ENCODE peak calls at places on chromosomes 11 and 22, in six cellular contexts. One of them, this sample, is unnamed.
A peak's percentile ranks its signal among the peaks of the same experiment; 100 is the strongest.

GRCh38 chr22:29626497-29627195 is 23.2 kb downstream of the NF2 start:
- DNase-seq in stimulated activated CD4-positive, alpha-beta T cell treated with anti-CD3 and anti-CD28 coated beads, Interleukin-1b, Interleukin-23, amount 100 ng/mL, for 1 hour: no peak
- DNase-seq in activated CD4-positive, CD25-positive, alpha-beta regulatory T cell: no peak
- DNase-seq in WTC11: no peak
- DNase-seq in NCI-H2081 treated with DMSO at 0.1 percent for 48 hours: no peak
- DNase-seq in CD4-positive, CD25-positive, alpha-beta regulatory T cell: no peak
- DNase-seq in this sample: no peak

GRCh38 chr11:115168229-115168671 is 336.0 kb downstream of the CADM1 start:
- DNase-seq in stimulated activated CD4-positive, alpha-beta T cell treated with anti-CD3 and anti-CD28 coated beads, Interleukin-1b, Interleukin-23, amount 100 ng/mL, for 1 hour: no peak
- DNase-seq in activated CD4-positive, CD25-positive, alpha-beta regulatory T cell: no peak
- DNase-seq in WTC11: no peak
- DNase-seq in NCI-H2081 treated with DMSO at 0.1 percent for 48 hours: peak; percentile 30
- DNase-seq in CD4-positive, CD25-positive, alpha-beta regulatory T cell: no peak
- DNase-seq in this sample: no peak

GRCh38 chr11:86058360-86058759 is 10.5 kb downstream of the PICALM start:
- DNase-seq in stimulated activated CD4-positive, alpha-beta T cell treated with anti-CD3 and anti-CD28 coated beads, Interleukin-1b, Interleukin-23, amount 100 ng/mL, for 1 hour: no peak
- DNase-seq in activated CD4-positive, CD25-positive, alpha-beta regulatory T cell: no peak
- DNase-seq in WTC11: no peak
- DNase-seq in NCI-H2081 treated with DMSO at 0.1 percent for 48 hours: no peak
- DNase-seq in CD4-positive, CD25-positive, alpha-beta regulatory T cell: no peak
- DNase-seq in this sample: no peak

GRCh38 chr11:1326435-1327063 is 17.1 kb upstream of the TOLLIP start:
- DNase-seq in stimulated activated CD4-positive, alpha-beta T cell treated with anti-CD3 and anti-CD28 coated beads, Interleukin-1b, Interleukin-23, amount 100 ng/mL, for 1 hour: no peak
- DNase-seq in activated CD4-positive, CD25-positive, alpha-beta regulatory T cell: no peak
- DNase-seq in WTC11: no peak
- DNase-seq in NCI-H2081 treated with DMSO at 0.1 percent for 48 hours: no peak
- DNase-seq in CD4-positive, CD25-positive, alpha-beta regulatory T cell: peak; percentile 40
- DNase-seq in this sample: no peak

GRCh38 chr11:125155767-125156166 is 8.8 kb upstream of the PKNOX2 start:
- DNase-seq in stimulated activated CD4-positive, alpha-beta T cell treated with anti-CD3 and anti-CD28 coated beads, Interleukin-1b, Interleukin-23, amount 100 ng/mL, for 1 hour: no peak
- DNase-seq in activated CD4-positive, CD25-positive, alpha-beta regulatory T cell: no peak
- DNase-seq in WTC11: no peak
- DNase-seq in NCI-H2081 treated with DMSO at 0.1 percent for 48 hours: no peak
- DNase-seq in CD4-positive, CD25-positive, alpha-beta regulatory T cell: no peak
- DNase-seq in this sample: no peak

GRCh38 chr11:68398870-68399865 is 61.4 kb upstream of the PPP6R3 start:
- DNase-seq in stimulated activated CD4-positive, alpha-beta T cell treated with anti-CD3 and anti-CD28 coated beads, Interleukin-1b, Interleukin-23, amount 100 ng/mL, for 1 hour: no peak
- DNase-seq in activated CD4-positive, CD25-positive, alpha-beta regulatory T cell: no peak
- DNase-seq in WTC11: no peak
- DNase-seq in NCI-H2081 treated with DMSO at 0.1 percent for 48 hours: no peak
- DNase-seq in CD4-positive, CD25-positive, alpha-beta regulatory T cell: no peak
- DNase-seq in this sample: no peak

GRCh38 chr11:30914143-30914762 is 328.1 kb upstream of the MPPED2 start:
- DNase-seq in stimulated activated CD4-positive, alpha-beta T cell treated with anti-CD3 and anti-CD28 coated beads, Interleukin-1b, Interleukin-23, amount 100 ng/mL, for 1 hour: no peak
- DNase-seq in activated CD4-positive, CD25-positive, alpha-beta regulatory T cell: no peak
- DNase-seq in WTC11: peak; percentile 83
- DNase-seq in NCI-H2081 treated with DMSO at 0.1 percent for 48 hours: peak; percentile 37
- DNase-seq in CD4-positive, CD25-positive, alpha-beta regulatory T cell: no peak
- DNase-seq in this sample: peak; percentile 40

GRCh38 chr11:133864756-133865155 is 19.4 kb upstream of the SPATA19 start:
- DNase-seq in stimulated activated CD4-positive, alpha-beta T cell treated with anti-CD3 and anti-CD28 coated beads, Interleukin-1b, Interleukin-23, amount 100 ng/mL, for 1 hour: no peak
- DNase-seq in activated CD4-positive, CD25-positive, alpha-beta regulatory T cell: no peak
- DNase-seq in WTC11: no peak
- DNase-seq in NCI-H2081 treated with DMSO at 0.1 percent for 48 hours: no peak
- DNase-seq in CD4-positive, CD25-positive, alpha-beta regulatory T cell: no peak
- DNase-seq in this sample: no peak

GRCh38 chr11:42171046-42171445 is 711.6 kb upstream of the LRRC4C start:
- DNase-seq in stimulated activated CD4-positive, alpha-beta T cell treated with anti-CD3 and anti-CD28 coated beads, Interleukin-1b, Interleukin-23, amount 100 ng/mL, for 1 hour: no peak
- DNase-seq in activated CD4-positive, CD25-positive, alpha-beta regulatory T cell: no peak
- DNase-seq in WTC11: no peak
- DNase-seq in NCI-H2081 treated with DMSO at 0.1 percent for 48 hours: no peak
- DNase-seq in CD4-positive, CD25-positive, alpha-beta regulatory T cell: no peak
- DNase-seq in this sample: no peak

GRCh38 chr11:17777726-17778091 is 43.1 kb downstream of the KCNC1 start:
- DNase-seq in stimulated activated CD4-positive, alpha-beta T cell treated with anti-CD3 and anti-CD28 coated beads, Interleukin-1b, Interleukin-23, amount 100 ng/mL, for 1 hour: no peak
- DNase-seq in activated CD4-positive, CD25-positive, alpha-beta regulatory T cell: no peak
- DNase-seq in WTC11: no peak
- DNase-seq in NCI-H2081 treated with DMSO at 0.1 percent for 48 hours: no peak
- DNase-seq in CD4-positive, CD25-positive, alpha-beta regulatory T cell: no peak
- DNase-seq in this sample: no peak

GRCh38 chr22:33539902-33540751 is 380.1 kb downstream of the LARGE1 start:
- DNase-seq in stimulated activated CD4-positive, alpha-beta T cell treated with anti-CD3 and anti-CD28 coated beads, Interleukin-1b, Interleukin-23, amount 100 ng/mL, for 1 hour: no peak
- DNase-seq in activated CD4-positive, CD25-positive, alpha-beta regulatory T cell: no peak
- DNase-seq in WTC11: no peak
- DNase-seq in NCI-H2081 treated with DMSO at 0.1 percent for 48 hours: no peak
- DNase-seq in CD4-positive, CD25-positive, alpha-beta regulatory T cell: no peak
- DNase-seq in this sample: no peak

GRCh38 chr11:118908931-118909618 is 16.7 kb downstream of the BCL9L start:
- DNase-seq in stimulated activated CD4-positive, alpha-beta T cell treated with anti-CD3 and anti-CD28 coated beads, Interleukin-1b, Interleukin-23, amount 100 ng/mL, for 1 hour: no peak
- DNase-seq in activated CD4-positive, CD25-positive, alpha-beta regulatory T cell: no peak
- DNase-seq in WTC11: peak; percentile 67
- DNase-seq in NCI-H2081 treated with DMSO at 0.1 percent for 48 hours: no peak
- DNase-seq in CD4-positive, CD25-positive, alpha-beta regulatory T cell: no peak
- DNase-seq in this sample: peak; percentile 82

GRCh38 chr11:109644158-109644557 is 222.2 kb downstream of the C11orf87 start:
- DNase-seq in stimulated activated CD4-positive, alpha-beta T cell treated with anti-CD3 and anti-CD28 coated beads, Interleukin-1b, Interleukin-23, amount 100 ng/mL, for 1 hour: no peak
- DNase-seq in activated CD4-positive, CD25-positive, alpha-beta regulatory T cell: no peak
- DNase-seq in WTC11: no peak
- DNase-seq in NCI-H2081 treated with DMSO at 0.1 percent for 48 hours: peak; percentile 77
- DNase-seq in CD4-positive, CD25-positive, alpha-beta regulatory T cell: no peak
- DNase-seq in this sample: no peak

GRCh38 chr22:23791737-23792645 is 5.2 kb downstream of the SMARCB1 start:
- DNase-seq in stimulated activated CD4-positive, alpha-beta T cell treated with anti-CD3 and anti-CD28 coated beads, Interleukin-1b, Interleukin-23, amount 100 ng/mL, for 1 hour: no peak
- DNase-seq in activated CD4-positive, CD25-positive, alpha-beta regulatory T cell: no peak
- DNase-seq in WTC11: no peak
- DNase-seq in NCI-H2081 treated with DMSO at 0.1 percent for 48 hours: no peak
- DNase-seq in CD4-positive, CD25-positive, alpha-beta regulatory T cell: no peak
- DNase-seq in this sample: no peak

GRCh38 chr11:844693-845644 is 2.3 kb downstream of the TSPAN4 start:
- DNase-seq in stimulated activated CD4-positive, alpha-beta T cell treated with anti-CD3 and anti-CD28 coated beads, Interleukin-1b, Interleukin-23, amount 100 ng/mL, for 1 hour: no peak
- DNase-seq in activated CD4-positive, CD25-positive, alpha-beta regulatory T cell: no peak
- DNase-seq in WTC11: peak; percentile 85
- DNase-seq in NCI-H2081 treated with DMSO at 0.1 percent for 48 hours: no peak
- DNase-seq in CD4-positive, CD25-positive, alpha-beta regulatory T cell: no peak
- DNase-seq in this sample: peak; percentile 76

GRCh38 chr22:24578355-24579241 is 14.3 kb downstream of the LRRC75B start:
- DNase-seq in stimulated activated CD4-positive, alpha-beta T cell treated with anti-CD3 and anti-CD28 coated beads, Interleukin-1b, Interleukin-23, amount 100 ng/mL, for 1 hour: no peak
- DNase-seq in activated CD4-positive, CD25-positive, alpha-beta regulatory T cell: no peak
- DNase-seq in WTC11: no peak
- DNase-seq in NCI-H2081 treated with DMSO at 0.1 percent for 48 hours: no peak
- DNase-seq in CD4-positive, CD25-positive, alpha-beta regulatory T cell: no peak
- DNase-seq in this sample: no peak

GRCh38 chr11:3121416-3121815 is 43.7 kb downstream of the OSBPL5 start:
- DNase-seq in stimulated activated CD4-positive, alpha-beta T cell treated with anti-CD3 and anti-CD28 coated beads, Interleukin-1b, Interleukin-23, amount 100 ng/mL, for 1 hour: no peak
- DNase-seq in activated CD4-positive, CD25-positive, alpha-beta regulatory T cell: no peak
- DNase-seq in WTC11: no peak
- DNase-seq in NCI-H2081 treated with DMSO at 0.1 percent for 48 hours: no peak
- DNase-seq in CD4-positive, CD25-positive, alpha-beta regulatory T cell: no peak
- DNase-seq in this sample: no peak

GRCh38 chr22:26658671-26659478 is 1.5 kb downstream of the MIAT start:
- DNase-seq in stimulated activated CD4-positive, alpha-beta T cell treated with anti-CD3 and anti-CD28 coated beads, Interleukin-1b, Interleukin-23, amount 100 ng/mL, for 1 hour: peak; percentile 64
- DNase-seq in activated CD4-positive, CD25-positive, alpha-beta regulatory T cell: peak; percentile 59
- DNase-seq in WTC11: peak; percentile 86
- DNase-seq in NCI-H2081 treated with DMSO at 0.1 percent for 48 hours: no peak
- DNase-seq in CD4-positive, CD25-positive, alpha-beta regulatory T cell: peak; percentile 48
- DNase-seq in this sample: no peak

GRCh38 chr11:115721309-115722007 is 217.2 kb upstream of the CADM1 start:
- DNase-seq in stimulated activated CD4-positive, alpha-beta T cell treated with anti-CD3 and anti-CD28 coated beads, Interleukin-1b, Interleukin-23, amount 100 ng/mL, for 1 hour: no peak
- DNase-seq in activated CD4-positive, CD25-positive, alpha-beta regulatory T cell: no peak
- DNase-seq in WTC11: no peak
- DNase-seq in NCI-H2081 treated with DMSO at 0.1 percent for 48 hours: no peak
- DNase-seq in CD4-positive, CD25-positive, alpha-beta regulatory T cell: no peak
- DNase-seq in this sample: no peak

GRCh38 chr22:45263790-45264269 is 20.9 kb upstream of the UPK3A start:
- DNase-seq in stimulated activated CD4-positive, alpha-beta T cell treated with anti-CD3 and anti-CD28 coated beads, Interleukin-1b, Interleukin-23, amount 100 ng/mL, for 1 hour: no peak
- DNase-seq in activated CD4-positive, CD25-positive, alpha-beta regulatory T cell: no peak
- DNase-seq in WTC11: peak; percentile 73
- DNase-seq in NCI-H2081 treated with DMSO at 0.1 percent for 48 hours: no peak
- DNase-seq in CD4-positive, CD25-positive, alpha-beta regulatory T cell: no peak
- DNase-seq in this sample: no peak